ENCODE peak calls at places on chromosome 17, in eight cellular contexts. One of them, this sample, is unnamed.

GRCh38 chr17:79294459-79295071 is 219.9 kb downstream of the ENGASE start:
- DNase-seq in activated B cell treated with CpG ODN at 0.5 μM for 24 hours: peak; percentile 34
- DNase-seq in CD4-positive, CD25-positive, alpha-beta regulatory T cell: peak; percentile 13
- DNase-seq in OCI-M1: peak; percentile 44
- DNase-seq in activated CD8-positive, alpha-beta memory T cell treated with anti-CD3 and anti-CD28 coated beads for 4 hours: no peak
- DNase-seq in left ventricle myocardium inferior: peak; percentile 56
- DNase-seq in thoracic aorta: no peak
- DNase-seq in NCI-H2107: no peak
- DNase-seq in this sample: no peak

GRCh38 chr17:60390881-60391418 is 983 bp downstream of the USP32 start:
- DNase-seq in activated B cell treated with CpG ODN at 0.5 μM for 24 hours: peak; percentile 25
- DNase-seq in CD4-positive, CD25-positive, alpha-beta regulatory T cell: peak; percentile 45
- DNase-seq in OCI-M1: peak; percentile 81
- DNase-seq in activated CD8-positive, alpha-beta memory T cell treated with anti-CD3 and anti-CD28 coated beads for 4 hours: no peak
- DNase-seq in left ventricle myocardium inferior: no peak
- DNase-seq in thoracic aorta: no peak
- DNase-seq in NCI-H2107: no peak
- DNase-seq in this sample: no peak

GRCh38 chr17:65482201-65482600 is 79.2 kb downstream of the AXIN2 start:
- DNase-seq in activated B cell treated with CpG ODN at 0.5 μM for 24 hours: no peak
- DNase-seq in CD4-positive, CD25-positive, alpha-beta regulatory T cell: no peak
- DNase-seq in OCI-M1: no peak
- DNase-seq in activated CD8-positive, alpha-beta memory T cell treated with anti-CD3 and anti-CD28 coated beads for 4 hours: no peak
- DNase-seq in left ventricle myocardium inferior: no peak
- DNase-seq in thoracic aorta: no peak
- DNase-seq in NCI-H2107: no peak
- DNase-seq in this sample: no peak

GRCh38 chr17:68301438-68301959 is 10.2 kb downstream of the ARSG start:
- DNase-seq in activated B cell treated with CpG ODN at 0.5 μM for 24 hours: no peak
- DNase-seq in CD4-positive, CD25-positive, alpha-beta regulatory T cell: no peak
- DNase-seq in OCI-M1: no peak
- DNase-seq in activated CD8-positive, alpha-beta memory T cell treated with anti-CD3 and anti-CD28 coated beads for 4 hours: no peak
- DNase-seq in left ventricle myocardium inferior: no peak
- DNase-seq in thoracic aorta: no peak
- DNase-seq in NCI-H2107: peak; percentile 46
- DNase-seq in this sample: no peak

GRCh38 chr17:61403846-61404701 is 4.4 kb downstream of the TBX2 start:
- DNase-seq in activated B cell treated with CpG ODN at 0.5 μM for 24 hours: no peak
- DNase-seq in CD4-positive, CD25-positive, alpha-beta regulatory T cell: no peak
- DNase-seq in OCI-M1: no peak
- DNase-seq in activated CD8-positive, alpha-beta memory T cell treated with anti-CD3 and anti-CD28 coated beads for 4 hours: no peak
- DNase-seq in left ventricle myocardium inferior: no peak
- DNase-seq in thoracic aorta: no peak
- DNase-seq in NCI-H2107: no peak
- DNase-seq in this sample: no peak

GRCh38 chr17:45096141-45096540 is 35.0 kb downstream of the NMT1 start:
- DNase-seq in activated B cell treated with CpG ODN at 0.5 μM for 24 hours: no peak
- DNase-seq in CD4-positive, CD25-positive, alpha-beta regulatory T cell: peak; percentile 44
- DNase-seq in OCI-M1: peak; percentile 32
- DNase-seq in activated CD8-positive, alpha-beta memory T cell treated with anti-CD3 and anti-CD28 coated beads for 4 hours: no peak
- DNase-seq in left ventricle myocardium inferior: no peak
- DNase-seq in thoracic aorta: no peak
- DNase-seq in NCI-H2107: no peak
- DNase-seq in this sample: no peak

GRCh38 chr17:73291260-73291801 is 20.5 kb downstream of the CDC42EP4 start:
- DNase-seq in activated B cell treated with CpG ODN at 0.5 μM for 24 hours: no peak
- DNase-seq in CD4-positive, CD25-positive, alpha-beta regulatory T cell: no peak
- DNase-seq in OCI-M1: peak; percentile 94
- DNase-seq in activated CD8-positive, alpha-beta memory T cell treated with anti-CD3 and anti-CD28 coated beads for 4 hours: no peak
- DNase-seq in left ventricle myocardium inferior: peak; percentile 66
- DNase-seq in thoracic aorta: peak; percentile 77
- DNase-seq in NCI-H2107: no peak
- DNase-seq in this sample: no peak

GRCh38 chr17:77354721-77355455 is 214.1 kb downstream of the SEC14L1 start:
- DNase-seq in activated B cell treated with CpG ODN at 0.5 μM for 24 hours: no peak
- DNase-seq in CD4-positive, CD25-positive, alpha-beta regulatory T cell: no peak
- DNase-seq in OCI-M1: no peak
- DNase-seq in activated CD8-positive, alpha-beta memory T cell treated with anti-CD3 and anti-CD28 coated beads for 4 hours: no peak
- DNase-seq in left ventricle myocardium inferior: peak; percentile 73
- DNase-seq in thoracic aorta: no peak
- DNase-seq in NCI-H2107: no peak
- DNase-seq in this sample: peak; percentile 71

GRCh38 chr17:48711128-48711527 is 11.2 kb downstream of the PRAC1 start:
- DNase-seq in activated B cell treated with CpG ODN at 0.5 μM for 24 hours: no peak
- DNase-seq in CD4-positive, CD25-positive, alpha-beta regulatory T cell: no peak
- DNase-seq in OCI-M1: no peak
- DNase-seq in activated CD8-positive, alpha-beta memory T cell treated with anti-CD3 and anti-CD28 coated beads for 4 hours: no peak
- DNase-seq in left ventricle myocardium inferior: no peak
- DNase-seq in thoracic aorta: no peak
- DNase-seq in NCI-H2107: no peak
- DNase-seq in this sample: peak; percentile 30

GRCh38 chr17:56913000-56913866 is 616 bp downstream of the TRIM25 start:
- DNase-seq in activated B cell treated with CpG ODN at 0.5 μM for 24 hours: no peak
- DNase-seq in CD4-positive, CD25-positive, alpha-beta regulatory T cell: no peak
- DNase-seq in OCI-M1: peak; percentile 53
- DNase-seq in activated CD8-positive, alpha-beta memory T cell treated with anti-CD3 and anti-CD28 coated beads for 4 hours: no peak
- DNase-seq in left ventricle myocardium inferior: no peak
- DNase-seq in thoracic aorta: no peak
- DNase-seq in NCI-H2107: no peak
- DNase-seq in this sample: peak; percentile 79

GRCh38 chr17:4362141-4362540 is 4.3 kb downstream of the UBE2G1 start:
- DNase-seq in activated B cell treated with CpG ODN at 0.5 μM for 24 hours: no peak
- DNase-seq in CD4-positive, CD25-positive, alpha-beta regulatory T cell: no peak
- DNase-seq in OCI-M1: peak; percentile 28
- DNase-seq in activated CD8-positive, alpha-beta memory T cell treated with anti-CD3 and anti-CD28 coated beads for 4 hours: no peak
- DNase-seq in left ventricle myocardium inferior: no peak
- DNase-seq in thoracic aorta: no peak
- DNase-seq in NCI-H2107: no peak
- DNase-seq in this sample: no peak

GRCh38 chr17:70313031-70313430 is 143.7 kb downstream of the KCNJ2 start:
- DNase-seq in activated B cell treated with CpG ODN at 0.5 μM for 24 hours: no peak
- DNase-seq in CD4-positive, CD25-positive, alpha-beta regulatory T cell: no peak
- DNase-seq in OCI-M1: no peak
- DNase-seq in activated CD8-positive, alpha-beta memory T cell treated with anti-CD3 and anti-CD28 coated beads for 4 hours: no peak
- DNase-seq in left ventricle myocardium inferior: no peak
- DNase-seq in thoracic aorta: no peak
- DNase-seq in NCI-H2107: no peak
- DNase-seq in this sample: no peak

GRCh38 chr17:59890720-59891119 is 2.0 kb downstream of the TUBD1 start:
- DNase-seq in activated B cell treated with CpG ODN at 0.5 μM for 24 hours: no peak
- DNase-seq in CD4-positive, CD25-positive, alpha-beta regulatory T cell: no peak
- DNase-seq in OCI-M1: peak; percentile 4
- DNase-seq in activated CD8-positive, alpha-beta memory T cell treated with anti-CD3 and anti-CD28 coated beads for 4 hours: no peak
- DNase-seq in left ventricle myocardium inferior: no peak
- DNase-seq in thoracic aorta: no peak
- DNase-seq in NCI-H2107: no peak
- DNase-seq in this sample: no peak

GRCh38 chr17:37089998-37090397 is 141.2 kb downstream of the AATF start:
- DNase-seq in activated B cell treated with CpG ODN at 0.5 μM for 24 hours: no peak
- DNase-seq in CD4-positive, CD25-positive, alpha-beta regulatory T cell: peak; percentile 92
- DNase-seq in OCI-M1: no peak
- DNase-seq in activated CD8-positive, alpha-beta memory T cell treated with anti-CD3 and anti-CD28 coated beads for 4 hours: peak; percentile 26
- DNase-seq in left ventricle myocardium inferior: no peak
- DNase-seq in thoracic aorta: no peak
- DNase-seq in NCI-H2107: no peak
- DNase-seq in this sample: no peak